ENCODE peak calls at places on chromosomes 7 and 10, in eight cellular contexts. G, E, A, D, P, O, K and W are unnamed samples.

GRCh38 chr7:139825666-139826290 is 3.3 kb upstream of the TBXAS1 start:
- DNase-seq in G (no peak), E (no peak), A (no peak), D (no peak), P (no peak), O (no peak), K (no peak), W (no peak)

GRCh38 chr10:78576276-78576675 is 492.5 kb upstream of the ZMIZ1 start:
- DNase-seq in G (no peak), E (no peak), A (no peak), D (no peak), P (peak), O (no peak), K (no peak), W (no peak)

GRCh38 chr7:149261321-149261828 is 621 bp upstream of the ZNF783 start:
- DNase-seq in G (no peak), E (peak), A (no peak), D (no peak), P (no peak), O (no peak), K (no peak), W (no peak)

GRCh38 chr7:125118444-125118843 is 188.8 kb upstream of the POT1 start:
- DNase-seq in G (no peak), E (no peak), A (no peak), D (no peak), P (no peak), O (no peak), K (no peak), W (no peak)

GRCh38 chr10:60986779-60987178 is 42.8 kb upstream of the RHOBTB1 start:
- DNase-seq in G (no peak), E (no peak), A (no peak), D (no peak), P (no peak), O (no peak), K (no peak), W (no peak)

GRCh38 chr10:131094406-131095108 is 217.0 kb downstream of the TCERG1L start:
- DNase-seq in G (no peak), E (no peak), A (no peak), D (no peak), P (no peak), O (no peak), K (no peak), W (no peak)

GRCh38 chr7:17123020-17123419 is 175.4 kb upstream of the AHR start:
- DNase-seq in G (no peak), E (no peak), A (no peak), D (no peak), P (no peak), O (no peak), K (no peak), W (no peak)

GRCh38 chr10:60777696-60778213 is 523 bp upstream of the CDK1 start:
- DNase-seq in G (no peak), E (no peak), A (no peak), D (no peak), P (no peak), O (no peak), K (no peak), W (no peak)

GRCh38 chr7:45064047-45064725 is 24.6 kb downstream of the NACAD start:
- DNase-seq in G (no peak), E (no peak), A (no peak), D (no peak), P (no peak), O (no peak), K (no peak), W (no peak)